ENCODE peak calls at places on chromosomes 1 and 21, in eight cellular contexts. C, I, O, D, T, Z, Q and P are unnamed samples.

GRCh38 chr1:100580446-100580845 is 42.5 kb downstream of the GPR88 start:
- DNase-seq in C (no peak), I (no peak), O (no peak), D (no peak), T (no peak), Z (no peak), Q (no peak), P (no peak)

GRCh38 chr1:6634278-6635052 is 9.8 kb downstream of the THAP3 start:
- DNase-seq in C (peak; percentile 40), I (no peak), O (no peak), D (no peak), T (peak; percentile 40), Z (peak; percentile 84), Q (peak; percentile 42), P (no peak)

GRCh38 chr1:94648225-94649007 is 106.9 kb upstream of the F3 start:
- DNase-seq in C (peak; percentile 94), I (no peak), O (no peak), D (no peak), T (no peak), Z (no peak), Q (peak; percentile 99), P (no peak)

GRCh38 chr1:119909890-119910596 is 13.7 kb upstream of the ADAM30 start:
- DNase-seq in C (no peak), I (no peak), O (no peak), D (no peak), T (no peak), Z (no peak), Q (no peak), P (no peak)

GRCh38 chr1:109642610-109643009 is 13.3 kb upstream of the GSTM4 start:
- DNase-seq in C (no peak), I (no peak), O (no peak), D (no peak), T (no peak), Z (no peak), Q (no peak), P (no peak)

GRCh38 chr1:234960722-234961467 is 167.7 kb downstream of the TOMM20 start:
- DNase-seq in C (no peak), I (peak; percentile 64), O (no peak), D (no peak), T (peak; percentile 29), Z (no peak), Q (no peak), P (peak; percentile 49)

GRCh38 chr1:1306070-1306660 is 1.6 kb downstream of the ACAP3 start:
- DNase-seq in C (no peak), I (no peak), O (no peak), D (no peak), T (no peak), Z (no peak), Q (no peak), P (no peak)

GRCh38 chr1:219686171-219686570 is 73.3 kb upstream of the ZC3H11B start:
- DNase-seq in C (no peak), I (no peak), O (no peak), D (no peak), T (no peak), Z (no peak), Q (no peak), P (no peak)

GRCh38 chr1:183002267-183002666 is 21.0 kb upstream of the LAMC1 start:
- DNase-seq in C (no peak), I (no peak), O (no peak), D (no peak), T (no peak), Z (no peak), Q (no peak), P (no peak)

GRCh38 chr1:27602510-27603319 is 1.2 kb downstream of the AHDC1 start:
- DNase-seq in C (peak; percentile 75), I (no peak), O (peak; percentile 62), D (no peak), T (no peak), Z (no peak), Q (no peak), P (no peak)

GRCh38 chr21:41965045-41965444 is 11.2 kb upstream of the C2CD2 start:
- DNase-seq in C (no peak), I (no peak), O (no peak), D (no peak), T (no peak), Z (no peak), Q (no peak), P (no peak)

GRCh38 chr1:13794231-13795187 is 94.5 kb downstream of the PRDM2 start:
- DNase-seq in C (no peak), I (no peak), O (no peak), D (no peak), T (no peak), Z (no peak), Q (no peak), P (no peak)

GRCh38 chr1:155268630-155269029 is 4.7 kb downstream of the CLK2 start:
- DNase-seq in C (no peak), I (no peak), O (no peak), D (no peak), T (no peak), Z (no peak), Q (no peak), P (no peak)

GRCh38 chr1:8018492-8019228 is 7.4 kb downstream of the ERRFI1 start:
- DNase-seq in C (no peak), I (no peak), O (no peak), D (no peak), T (no peak), Z (no peak), Q (peak; percentile 21), P (no peak)

GRCh38 chr1:159828916-159829634 is 2.4 kb downstream of the SLAMF8 start:
- DNase-seq in C (no peak), I (peak; percentile 75), O (no peak), D (no peak), T (no peak), Z (no peak), Q (no peak), P (peak; percentile 44)

GRCh38 chr1:203133969-203134725 is 6.6 kb downstream of the ADORA1 start:
- DNase-seq in C (peak; percentile 66), I (no peak), O (no peak), D (no peak), T (no peak), Z (peak; percentile 19), Q (no peak), P (no peak)

GRCh38 chr1:203985676-203986075 is 87.2 kb upstream of the SOX13 start:
- DNase-seq in C (no peak), I (no peak), O (no peak), D (no peak), T (no peak), Z (no peak), Q (no peak), P (no peak)